ENCODE peak calls at places on chromosome 3, in eight cellular contexts. One of them, this sample, is unnamed.

GRCh38 chr3:194136519-194137313 is 768 bp downstream of the HES1 start:
- DNase-seq in suprapubic skin: peak
- DNase-seq in nephron progenitor cell: peak
- DNase-seq in fibroblast of pulmonary artery: peak
- DNase-seq in thoracic aorta: peak
- DNase-seq in bronchial epithelial cell: peak
- DNase-seq in endothelial cell: peak
- DNase-seq in cardiac fibroblast: peak
- DNase-seq in this sample: peak

GRCh38 chr3:155211266-155211665 is 82.2 kb downstream of the STRIT1 start:
- DNase-seq in thoracic aorta: no peak
- DNase-seq in suprapubic skin: no peak
- DNase-seq in bronchial epithelial cell: no peak
- DNase-seq in endothelial cell: no peak
- DNase-seq in cardiac fibroblast: no peak
- DNase-seq in fibroblast of pulmonary artery: no peak
- DNase-seq in nephron progenitor cell: no peak
- DNase-seq in this sample: no peak

GRCh38 chr3:126132751-126133511 is 47.5 kb downstream of the ALDH1L1 start:
- DNase-seq in suprapubic skin: peak
- DNase-seq in bronchial epithelial cell: no peak
- DNase-seq in cardiac fibroblast: peak
- DNase-seq in fibroblast of pulmonary artery: peak
- DNase-seq in thoracic aorta: no peak
- DNase-seq in endothelial cell: no peak
- DNase-seq in nephron progenitor cell: peak
- DNase-seq in this sample: no peak

GRCh38 chr3:30112904-30113484 is 493.4 kb upstream of the TGFBR2 start:
- DNase-seq in thoracic aorta: no peak
- DNase-seq in cardiac fibroblast: peak
- DNase-seq in bronchial epithelial cell: peak
- DNase-seq in suprapubic skin: no peak
- DNase-seq in fibroblast of pulmonary artery: peak
- DNase-seq in endothelial cell: no peak
- DNase-seq in nephron progenitor cell: no peak
- DNase-seq in this sample: peak

GRCh38 chr3:196517919-196518318 is 2.8 kb upstream of the SMCO1 start:
- DNase-seq in suprapubic skin: no peak
- DNase-seq in nephron progenitor cell: no peak
- DNase-seq in endothelial cell: no peak
- DNase-seq in cardiac fibroblast: no peak
- DNase-seq in bronchial epithelial cell: peak
- DNase-seq in fibroblast of pulmonary artery: peak
- DNase-seq in thoracic aorta: no peak
- DNase-seq in this sample: no peak

GRCh38 chr3:77605308-77605707 is 565.4 kb downstream of the ROBO2 start:
- DNase-seq in cardiac fibroblast: no peak
- DNase-seq in thoracic aorta: no peak
- DNase-seq in endothelial cell: no peak
- DNase-seq in bronchial epithelial cell: peak
- DNase-seq in fibroblast of pulmonary artery: no peak
- DNase-seq in nephron progenitor cell: no peak
- DNase-seq in suprapubic skin: no peak
- DNase-seq in this sample: peak

GRCh38 chr3:52551118-52551517 is 14.7 kb downstream of the UQCC5 start:
- DNase-seq in suprapubic skin: no peak
- DNase-seq in endothelial cell: no peak
- DNase-seq in fibroblast of pulmonary artery: no peak
- DNase-seq in thoracic aorta: no peak
- DNase-seq in cardiac fibroblast: no peak
- DNase-seq in bronchial epithelial cell: no peak
- DNase-seq in nephron progenitor cell: no peak
- DNase-seq in this sample: no peak

GRCh38 chr3:174858353-174858752 is 781 bp upstream of the NAALADL2 start:
- DNase-seq in nephron progenitor cell: no peak
- DNase-seq in cardiac fibroblast: no peak
- DNase-seq in fibroblast of pulmonary artery: no peak
- DNase-seq in thoracic aorta: no peak
- DNase-seq in bronchial epithelial cell: peak
- DNase-seq in endothelial cell: no peak
- DNase-seq in suprapubic skin: no peak
- DNase-seq in this sample: no peak

GRCh38 chr3:112395166-112395894 is 62.4 kb downstream of the CD200 start:
- DNase-seq in nephron progenitor cell: no peak
- DNase-seq in fibroblast of pulmonary artery: peak
- DNase-seq in thoracic aorta: no peak
- DNase-seq in endothelial cell: peak
- DNase-seq in bronchial epithelial cell: no peak
- DNase-seq in cardiac fibroblast: no peak
- DNase-seq in suprapubic skin: no peak
- DNase-seq in this sample: peak

GRCh38 chr3:62722344-62722743 is 152.9 kb downstream of the CADPS start:
- DNase-seq in fibroblast of pulmonary artery: no peak
- DNase-seq in thoracic aorta: no peak
- DNase-seq in cardiac fibroblast: no peak
- DNase-seq in suprapubic skin: no peak
- DNase-seq in endothelial cell: no peak
- DNase-seq in nephron progenitor cell: no peak
- DNase-seq in bronchial epithelial cell: no peak
- DNase-seq in this sample: no peak

GRCh38 chr3:194089357-194090177 is 46.4 kb upstream of the HES1 start:
- DNase-seq in suprapubic skin: peak
- DNase-seq in thoracic aorta: peak
- DNase-seq in nephron progenitor cell: no peak
- DNase-seq in bronchial epithelial cell: peak
- DNase-seq in endothelial cell: no peak
- DNase-seq in cardiac fibroblast: peak
- DNase-seq in fibroblast of pulmonary artery: peak
- DNase-seq in this sample: peak

GRCh38 chr3:105354429-105354828 is 12.3 kb upstream of the ALCAM start:
- DNase-seq in suprapubic skin: no peak
- DNase-seq in cardiac fibroblast: no peak
- DNase-seq in endothelial cell: no peak
- DNase-seq in fibroblast of pulmonary artery: no peak
- DNase-seq in nephron progenitor cell: no peak
- DNase-seq in bronchial epithelial cell: no peak
- DNase-seq in thoracic aorta: no peak
- DNase-seq in this sample: no peak

GRCh38 chr3:17738921-17739320 is 3.5 kb downstream of the TBC1D5 start:
- DNase-seq in bronchial epithelial cell: no peak
- DNase-seq in cardiac fibroblast: no peak
- DNase-seq in fibroblast of pulmonary artery: no peak
- DNase-seq in thoracic aorta: no peak
- DNase-seq in endothelial cell: no peak
- DNase-seq in suprapubic skin: no peak
- DNase-seq in nephron progenitor cell: no peak
- DNase-seq in this sample: no peak

GRCh38 chr3:107369791-107370190 is 7.4 kb upstream of the CCDC54 start:
- DNase-seq in endothelial cell: no peak
- DNase-seq in suprapubic skin: no peak
- DNase-seq in thoracic aorta: no peak
- DNase-seq in cardiac fibroblast: peak
- DNase-seq in fibroblast of pulmonary artery: no peak
- DNase-seq in nephron progenitor cell: no peak
- DNase-seq in bronchial epithelial cell: no peak
- DNase-seq in this sample: no peak

GRCh38 chr3:72343078-72343477 is 505.2 kb downstream of the SHQ1 start:
- DNase-seq in fibroblast of pulmonary artery: no peak
- DNase-seq in nephron progenitor cell: no peak
- DNase-seq in cardiac fibroblast: peak
- DNase-seq in thoracic aorta: no peak
- DNase-seq in suprapubic skin: no peak
- DNase-seq in endothelial cell: no peak
- DNase-seq in bronchial epithelial cell: peak
- DNase-seq in this sample: peak

GRCh38 chr3:120681506-120682038 is 467 bp downstream of the HGD start:
- DNase-seq in cardiac fibroblast: no peak
- DNase-seq in bronchial epithelial cell: no peak
- DNase-seq in thoracic aorta: no peak
- DNase-seq in endothelial cell: no peak
- DNase-seq in fibroblast of pulmonary artery: no peak
- DNase-seq in nephron progenitor cell: no peak
- DNase-seq in suprapubic skin: no peak
- DNase-seq in this sample: no peak

GRCh38 chr3:142808103-142808917 is 80.6 kb downstream of the PCOLCE2 start:
- DNase-seq in endothelial cell: no peak
- DNase-seq in fibroblast of pulmonary artery: peak
- DNase-seq in bronchial epithelial cell: peak
- DNase-seq in thoracic aorta: no peak
- DNase-seq in cardiac fibroblast: peak
- DNase-seq in suprapubic skin: no peak
- DNase-seq in nephron progenitor cell: no peak
- DNase-seq in this sample: peak

GRCh38 chr3:55746808-55747413 is 259.8 kb upstream of the WNT5A start:
- DNase-seq in nephron progenitor cell: no peak
- DNase-seq in endothelial cell: no peak
- DNase-seq in suprapubic skin: no peak
- DNase-seq in cardiac fibroblast: peak
- DNase-seq in fibroblast of pulmonary artery: peak
- DNase-seq in bronchial epithelial cell: peak
- DNase-seq in thoracic aorta: no peak
- DNase-seq in this sample: no peak

GRCh38 chr3:13265507-13265906 is 154.6 kb downstream of the NUP210 start:
- DNase-seq in nephron progenitor cell: no peak
- DNase-seq in bronchial epithelial cell: no peak
- DNase-seq in suprapubic skin: no peak
- DNase-seq in cardiac fibroblast: no peak
- DNase-seq in endothelial cell: no peak
- DNase-seq in fibroblast of pulmonary artery: no peak
- DNase-seq in thoracic aorta: no peak
- DNase-seq in this sample: no peak

GRCh38 chr3:10304905-10305304 is 12.2 kb upstream of the GHRL start:
- DNase-seq in cardiac fibroblast: no peak
- DNase-seq in suprapubic skin: no peak
- DNase-seq in bronchial epithelial cell: no peak
- DNase-seq in nephron progenitor cell: no peak
- DNase-seq in thoracic aorta: no peak
- DNase-seq in fibroblast of pulmonary artery: no peak
- DNase-seq in endothelial cell: no peak
- DNase-seq in this sample: no peak

GRCh38 chr3:140733623-140734022 is 55.8 kb downstream of the TRIM42 start:
- DNase-seq in bronchial epithelial cell: no peak
- DNase-seq in thoracic aorta: no peak
- DNase-seq in cardiac fibroblast: no peak
- DNase-seq in fibroblast of pulmonary artery: no peak
- DNase-seq in suprapubic skin: no peak
- DNase-seq in nephron progenitor cell: no peak
- DNase-seq in endothelial cell: no peak
- DNase-seq in this sample: no peak

GRCh38 chr3:155504682-155505081 is 211.2 kb upstream of the STRIT1 start:
- DNase-seq in suprapubic skin: no peak
- DNase-seq in fibroblast of pulmonary artery: no peak
- DNase-seq in endothelial cell: no peak
- DNase-seq in bronchial epithelial cell: no peak
- DNase-seq in thoracic aorta: no peak
- DNase-seq in nephron progenitor cell: no peak
- DNase-seq in cardiac fibroblast: no peak
- DNase-seq in this sample: no peak

GRCh38 chr3:72177075-72178050 is 392.4 kb upstream of the PROK2 start:
- DNase-seq in nephron progenitor cell: peak
- DNase-seq in thoracic aorta: no peak
- DNase-seq in suprapubic skin: no peak
- DNase-seq in endothelial cell: no peak
- DNase-seq in bronchial epithelial cell: peak
- DNase-seq in cardiac fibroblast: peak
- DNase-seq in fibroblast of pulmonary artery: peak
- DNase-seq in this sample: peak

GRCh38 chr3:138674131-138674530 is 65.6 kb downstream of the FAIM start:
- DNase-seq in bronchial epithelial cell: peak
- DNase-seq in cardiac fibroblast: no peak
- DNase-seq in suprapubic skin: no peak
- DNase-seq in endothelial cell: no peak
- DNase-seq in nephron progenitor cell: no peak
- DNase-seq in thoracic aorta: no peak
- DNase-seq in fibroblast of pulmonary artery: no peak
- DNase-seq in this sample: no peak
- TF ChIP-seq CTCF in bronchial epithelial cell: no peak
- TF ChIP-seq CTCF in cardiac fibroblast: no peak
- TF ChIP-seq CTCF in suprapubic skin: no peak
- TF ChIP-seq CTCF in endothelial cell: no peak
- TF ChIP-seq CTCF in nephron progenitor cell: no peak
- TF ChIP-seq CTCF in thoracic aorta: no peak
- TF ChIP-seq CTCF in fibroblast of pulmonary artery: no peak
- TF ChIP-seq CTCF in this sample: no peak

DNA sequence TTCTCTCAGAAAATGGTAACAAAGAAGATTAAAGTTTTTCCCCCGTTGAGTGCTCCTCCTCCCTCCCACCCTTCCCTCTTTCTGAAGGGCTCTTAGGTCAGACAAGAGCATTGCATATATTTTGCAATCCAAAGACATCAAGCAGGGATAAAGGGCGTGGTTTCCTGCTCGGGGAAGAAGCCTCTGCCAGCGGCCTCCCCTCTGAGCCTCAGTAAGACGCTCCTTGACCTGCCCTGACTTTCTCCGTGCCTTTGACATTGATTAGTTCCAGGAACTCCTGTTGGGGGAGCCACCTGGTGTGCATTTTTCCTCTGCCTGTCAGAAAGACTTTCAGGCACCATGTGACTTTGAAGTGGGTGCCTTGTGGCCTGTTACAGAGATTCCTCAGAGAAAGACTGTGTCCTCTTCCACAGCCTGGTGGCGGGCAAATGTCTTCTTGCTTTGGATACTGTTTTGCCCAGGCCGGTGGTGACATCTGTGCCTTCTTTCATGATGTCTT is 87.2 kb upstream of the TBL1XR1 start:
- DNase-seq in suprapubic skin: peak
- DNase-seq in cardiac fibroblast: peak
- DNase-seq in thoracic aorta: no peak
- DNase-seq in fibroblast of pulmonary artery: peak
- DNase-seq in nephron progenitor cell: no peak
- DNase-seq in endothelial cell: no peak
- DNase-seq in bronchial epithelial cell: peak
- DNase-seq in this sample: peak
- TF ChIP-seq CTCF in suprapubic skin: no peak
- TF ChIP-seq CTCF in cardiac fibroblast: no peak
- TF ChIP-seq CTCF in thoracic aorta: no peak
- TF ChIP-seq CTCF in fibroblast of pulmonary artery: peak
- TF ChIP-seq CTCF in nephron progenitor cell: no peak
- TF ChIP-seq CTCF in endothelial cell: no peak
- TF ChIP-seq CTCF in bronchial epithelial cell: no peak
- TF ChIP-seq CTCF in this sample: no peak

GRCh38 chr3:5305681-5305983 is 118.1 kb downstream of the EDEM1 start:
- DNase-seq in nephron progenitor cell: no peak
- DNase-seq in cardiac fibroblast: no peak
- DNase-seq in bronchial epithelial cell: no peak
- DNase-seq in thoracic aorta: no peak
- DNase-seq in endothelial cell: no peak
- DNase-seq in suprapubic skin: no peak
- DNase-seq in fibroblast of pulmonary artery: no peak
- DNase-seq in this sample: no peak
- TF ChIP-seq CTCF in nephron progenitor cell: no peak
- TF ChIP-seq CTCF in cardiac fibroblast: no peak
- TF ChIP-seq CTCF in bronchial epithelial cell: no peak
- TF ChIP-seq CTCF in thoracic aorta: no peak
- TF ChIP-seq CTCF in endothelial cell: no peak
- TF ChIP-seq CTCF in suprapubic skin: no peak
- TF ChIP-seq CTCF in fibroblast of pulmonary artery: no peak
- TF ChIP-seq CTCF in this sample: no peak

DNA sequence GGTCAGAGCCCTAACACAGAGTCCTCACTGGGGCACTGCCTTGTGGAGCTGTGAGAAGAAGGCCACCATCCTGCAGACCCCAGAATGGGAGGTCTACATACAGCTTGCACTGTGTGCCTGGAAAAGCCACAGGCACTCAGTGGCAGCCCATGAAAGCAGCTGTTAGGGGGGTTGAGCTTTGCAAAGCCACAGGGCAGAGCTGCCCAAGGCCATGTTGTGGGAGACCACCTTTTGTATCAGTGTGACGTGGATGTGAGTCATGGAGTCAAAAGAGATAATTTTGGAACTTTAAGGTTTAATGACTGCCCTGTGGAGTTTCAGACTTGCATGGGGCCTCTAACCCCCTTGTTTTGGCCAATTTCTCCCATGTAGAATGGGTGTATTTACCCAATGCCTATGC is 52.9 kb upstream of the TPRG1 start:
- DNase-seq in cardiac fibroblast: no peak
- DNase-seq in bronchial epithelial cell: no peak
- DNase-seq in nephron progenitor cell: no peak
- DNase-seq in endothelial cell: no peak
- DNase-seq in thoracic aorta: no peak
- DNase-seq in suprapubic skin: no peak
- DNase-seq in fibroblast of pulmonary artery: no peak
- DNase-seq in this sample: no peak
- TF ChIP-seq CTCF in cardiac fibroblast: no peak
- TF ChIP-seq CTCF in bronchial epithelial cell: no peak
- TF ChIP-seq CTCF in nephron progenitor cell: no peak
- TF ChIP-seq CTCF in endothelial cell: no peak
- TF ChIP-seq CTCF in thoracic aorta: no peak
- TF ChIP-seq CTCF in suprapubic skin: no peak
- TF ChIP-seq CTCF in fibroblast of pulmonary artery: no peak
- TF ChIP-seq CTCF in this sample: no peak